ENCODE peak calls at places on chromosomes 2 and 18, in six cellular contexts. H is endodermal cell; E is coronary artery; Y is CD8-positive, alpha-beta memory T cell; R is body of pancreas; M is CD4-positive, alpha-beta memory T cell. B is an unnamed sample.

GRCh38 chr18:48721308-48721707 is 182.5 kb downstream of the CTIF start:
- DNase-seq in H (no peak), E (no peak), Y (no peak), R (no peak), M (no peak), B (no peak)

GRCh38 chr2:199443589-199444130 is 14.1 kb downstream of the SATB2 start:
- DNase-seq in H (no peak), E (no peak), Y (no peak), R (no peak), M (no peak), B (no peak)

GRCh38 chr2:138395565-138396306 is 105.8 kb upstream of the SPOPL start:
- DNase-seq in H (no peak), E (no peak), Y (no peak), R (no peak), M (no peak), B (no peak)

GRCh38 chr2:79985571-79985970 is 319.0 kb downstream of the LRRTM1 start:
- DNase-seq in H (no peak), E (no peak), Y (no peak), R (no peak), M (no peak), B (no peak)

GRCh38 chr2:150669492-150669891 is 182.0 kb upstream of the RND3 start:
- DNase-seq in H (no peak), E (no peak), Y (no peak), R (no peak), M (no peak), B (no peak)

GRCh38 chr2:6580982-6581381 is 284.7 kb downstream of the CMPK2 start:
- DNase-seq in H (no peak), E (no peak), Y (no peak), R (no peak), M (no peak), B (no peak)

GRCh38 chr2:208300847-208301618 is 35.0 kb downstream of the PIKFYVE start:
- DNase-seq in H (no peak), E (no peak), Y (no peak), R (no peak), M (no peak), B (no peak)

GRCh38 chr2:60480089-60480773 is 73.2 kb downstream of the BCL11A start:
- DNase-seq in H (peak), E (no peak), Y (no peak), R (peak), M (no peak), B (no peak)

GRCh38 chr18:55327454-55327853 is 260.5 kb downstream of the TCF4 start:
- DNase-seq in H (no peak), E (no peak), Y (no peak), R (no peak), M (no peak), B (no peak)

DNA sequence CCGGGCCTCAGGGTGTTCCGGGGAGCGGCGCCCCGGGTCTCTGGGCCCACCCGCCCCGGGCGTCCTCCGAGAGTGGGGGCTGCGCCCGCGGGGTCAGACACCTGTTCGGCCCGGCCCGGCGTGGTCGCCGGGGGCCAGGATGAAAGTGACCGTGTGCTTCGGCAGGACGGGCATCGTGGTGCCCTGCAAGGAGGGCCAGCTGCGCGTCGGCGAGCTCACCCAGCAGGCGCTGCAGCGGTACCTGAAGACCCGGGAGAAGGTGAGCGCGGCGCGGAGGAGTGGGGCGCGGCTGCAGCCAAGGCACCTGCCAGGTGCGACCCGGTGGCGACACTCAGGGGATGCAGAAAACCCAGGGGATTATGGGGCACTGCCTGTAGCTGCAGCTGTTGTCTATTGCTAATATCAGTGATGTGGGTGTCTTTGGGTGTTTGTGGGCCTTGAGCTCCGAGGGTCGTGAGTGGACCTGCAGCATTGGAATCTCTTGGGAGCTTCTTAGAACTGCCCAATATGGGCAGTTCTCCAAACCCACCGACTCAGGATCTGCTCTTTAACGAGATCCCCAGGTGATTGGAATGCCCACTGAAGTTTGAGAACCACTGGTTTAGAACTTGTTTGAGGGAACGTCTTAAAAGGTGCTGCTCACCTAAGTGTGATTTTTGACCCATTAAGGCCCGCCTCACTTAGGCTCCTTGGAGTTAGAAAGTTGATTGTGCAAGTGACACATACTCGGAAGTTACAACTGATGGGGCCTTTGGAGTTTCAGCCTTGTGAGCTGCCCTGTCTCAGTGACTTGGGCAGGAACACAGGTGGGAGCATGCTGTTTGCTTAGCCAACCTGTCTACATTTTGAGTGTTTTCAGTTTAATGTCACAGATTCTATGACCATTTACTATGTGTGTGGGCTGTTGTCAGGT is 842 bp downstream of the PARD3B start:
- DNase-seq in H (peak), E (no peak), Y (no peak), R (peak), M (no peak), B (no peak)
- H3K27ac ChIP-seq in H (no peak), E (peak), Y (no peak), R (peak), M (no peak), B (peak)

DNA sequence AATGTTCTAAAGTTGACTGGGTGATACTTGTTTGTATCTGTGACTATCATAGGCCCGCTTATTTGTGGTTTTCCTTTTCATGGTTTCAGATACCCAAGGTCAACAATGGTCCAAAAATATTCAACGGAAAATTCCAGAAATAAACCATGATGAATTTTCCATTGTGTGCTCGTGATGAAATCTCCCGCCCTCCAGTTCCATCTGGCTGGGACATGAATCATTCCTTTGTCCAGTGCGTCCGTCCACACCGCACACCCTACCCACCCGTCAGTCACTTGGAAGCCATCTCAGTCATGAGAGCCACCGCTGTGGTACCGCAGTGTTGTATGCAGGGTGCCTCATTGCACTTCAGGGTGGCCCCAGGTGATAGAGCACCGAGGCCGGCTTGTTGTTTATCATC is 268.2 kb upstream of the PXDN start:
- DNase-seq in H (peak), E (no peak), Y (no peak), R (no peak), M (no peak), B (no peak)
- H3K27ac ChIP-seq in H (no peak), E (peak), Y (no peak), R (no peak), M (no peak), B (no peak)

DNA sequence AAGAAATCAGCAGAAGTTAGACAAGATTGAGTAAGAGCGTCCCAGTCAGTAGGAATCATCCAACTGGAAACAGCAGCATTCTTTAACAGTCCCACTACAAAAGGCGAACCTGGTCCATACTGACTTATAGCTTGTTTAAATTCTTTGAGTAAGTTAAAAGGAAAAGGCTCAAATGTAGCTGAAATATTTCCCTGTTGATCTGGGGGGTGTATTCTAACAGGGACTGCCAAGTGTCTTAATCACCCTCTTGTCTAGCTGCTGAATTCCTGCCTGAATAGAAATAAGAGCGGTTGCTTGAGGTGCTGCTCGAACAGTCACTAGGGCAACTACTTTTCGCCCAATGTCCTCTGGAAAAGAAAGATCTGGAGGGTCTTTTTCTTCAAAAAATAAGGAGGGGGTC is 56.4 kb upstream of the FMNL2 start:
- DNase-seq in H (no peak), E (no peak), Y (no peak), R (no peak), M (no peak), B (no peak)
- H3K27ac ChIP-seq in H (no peak), E (no peak), Y (no peak), R (no peak), M (no peak), B (no peak)

GRCh38 chr2:26648516-26648915 is 7.3 kb upstream of the CIB4 start:
- DNase-seq in H (peak), E (peak), Y (no peak), R (no peak), M (no peak), B (no peak)

GRCh38 chr2:26649322-26649721 is 8.2 kb upstream of the CIB4 start:
- DNase-seq in H (peak), E (peak), Y (no peak), R (no peak), M (no peak), B (no peak)

GRCh38 chr2:26650713-26651457 is 9.7 kb upstream of the CIB4 start:
- DNase-seq in H (peak), E (peak), Y (no peak), R (no peak), M (no peak), B (peak)

GRCh38 chr2:26651458-26652155 is 10.4 kb upstream of the CIB4 start:
- DNase-seq in H (peak), E (no peak), Y (no peak), R (peak), M (no peak), B (no peak)

DNA sequence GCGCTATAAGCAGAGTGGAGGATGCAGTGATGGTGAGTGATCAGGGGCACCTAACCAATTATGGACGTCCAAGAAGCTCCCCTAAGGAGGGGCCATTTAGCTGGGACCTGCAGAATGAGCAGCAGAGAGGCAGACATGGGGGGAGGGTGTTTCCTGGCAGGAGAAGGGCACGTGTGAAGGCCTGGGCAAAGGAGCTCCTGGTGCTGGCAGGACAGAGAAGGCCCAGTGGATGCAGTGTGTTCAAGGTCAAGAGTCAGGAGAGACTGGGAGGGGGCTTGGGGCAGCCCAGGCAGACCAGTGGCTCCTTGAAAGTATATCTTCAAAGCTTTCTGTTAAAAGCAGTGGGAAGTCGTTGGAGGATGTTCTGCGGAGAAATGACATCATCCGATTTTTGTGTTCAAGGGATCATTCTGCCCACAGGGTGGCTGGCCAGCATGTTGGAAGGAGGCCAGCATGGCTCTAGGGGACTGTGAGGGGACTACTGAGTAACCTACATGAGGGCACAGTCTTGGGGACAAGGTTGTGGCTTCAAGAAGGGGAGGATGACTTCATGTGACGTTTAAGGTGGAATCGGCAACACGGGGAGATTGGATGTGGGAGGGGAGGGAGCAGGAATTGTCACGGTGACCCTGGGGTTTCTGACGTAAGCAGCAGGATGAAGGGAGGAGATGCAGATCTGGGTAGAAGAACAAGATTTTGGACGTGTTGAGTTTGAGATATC is 9.0 kb upstream of the CIB4 start:
- DNase-seq in H (peak), E (no peak), Y (no peak), R (no peak), M (no peak), B (peak)
- H3K27ac ChIP-seq in H (no peak), E (no peak), Y (no peak), R (no peak), M (no peak), B (no peak)

GRCh38 chr2:108787209-108787558 is 613 bp downstream of the CCDC138 start:
- DNase-seq in H (no peak), E (no peak), Y (no peak), R (no peak), M (no peak), B (no peak)
- H3K27ac ChIP-seq in H (peak), E (no peak), Y (peak), R (peak), M (peak), B (peak)

DNA sequence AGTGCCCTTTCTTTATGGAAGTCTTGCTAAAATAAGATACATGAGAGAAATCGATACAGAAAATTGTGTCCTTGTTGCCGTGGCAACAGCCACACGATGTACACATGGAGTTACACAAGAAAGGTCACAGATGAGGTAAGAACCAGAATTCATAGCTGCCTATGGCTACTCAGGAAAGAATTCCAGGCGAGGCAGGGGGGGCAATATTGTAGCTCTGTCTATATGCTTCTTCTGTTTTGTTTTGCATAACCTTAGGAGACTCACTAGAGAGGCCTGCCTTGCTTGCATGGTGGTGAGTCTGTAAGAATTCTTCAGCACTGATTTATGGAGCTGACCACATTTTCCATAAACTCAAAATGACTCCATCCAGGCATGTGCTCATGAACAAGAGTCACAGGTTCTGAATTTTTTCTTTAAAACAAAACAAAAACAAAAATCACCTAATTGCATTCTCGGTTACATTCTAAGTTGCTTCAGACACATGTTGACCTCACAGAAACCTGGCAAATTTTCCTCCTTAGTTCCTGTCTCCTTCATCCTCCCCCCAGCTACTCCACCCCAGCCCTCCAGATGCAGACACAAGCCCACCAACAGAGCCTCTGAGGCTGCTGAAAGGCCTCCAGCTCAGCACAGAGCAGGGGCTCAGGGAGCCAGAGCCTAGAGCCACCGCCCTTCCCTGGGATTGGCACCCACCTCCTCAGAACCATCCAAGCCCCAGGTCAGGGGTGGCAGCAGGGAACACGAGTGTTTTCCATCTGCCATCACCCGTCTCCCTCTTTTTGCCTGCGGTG is 183.5 kb downstream of the ANTXR1 start:
- DNase-seq in H (no peak), E (no peak), Y (no peak), R (peak), M (no peak), B (no peak)
- H3K27ac ChIP-seq in H (no peak), E (peak), Y (no peak), R (no peak), M (no peak), B (peak)

GRCh38 chr2:240869956-240870875 is 1.6 kb downstream of the AGXT start:
- DNase-seq in H (no peak), E (no peak), Y (no peak), R (no peak), M (peak), B (no peak)

GRCh38 chr2:240868286-240869108 is at the start of gene AGXT:
- DNase-seq in H (peak), E (peak), Y (no peak), R (no peak), M (no peak), B (no peak)

GRCh38 chr2:240872317-240873097 is 3.9 kb downstream of the AGXT start:
- DNase-seq in H (no peak), E (no peak), Y (no peak), R (no peak), M (peak), B (no peak)

GRCh38 chr2:240871071-240871958 is 2.7 kb downstream of the AGXT start:
- DNase-seq in H (no peak), E (no peak), Y (no peak), R (no peak), M (peak), B (peak)

DNA sequence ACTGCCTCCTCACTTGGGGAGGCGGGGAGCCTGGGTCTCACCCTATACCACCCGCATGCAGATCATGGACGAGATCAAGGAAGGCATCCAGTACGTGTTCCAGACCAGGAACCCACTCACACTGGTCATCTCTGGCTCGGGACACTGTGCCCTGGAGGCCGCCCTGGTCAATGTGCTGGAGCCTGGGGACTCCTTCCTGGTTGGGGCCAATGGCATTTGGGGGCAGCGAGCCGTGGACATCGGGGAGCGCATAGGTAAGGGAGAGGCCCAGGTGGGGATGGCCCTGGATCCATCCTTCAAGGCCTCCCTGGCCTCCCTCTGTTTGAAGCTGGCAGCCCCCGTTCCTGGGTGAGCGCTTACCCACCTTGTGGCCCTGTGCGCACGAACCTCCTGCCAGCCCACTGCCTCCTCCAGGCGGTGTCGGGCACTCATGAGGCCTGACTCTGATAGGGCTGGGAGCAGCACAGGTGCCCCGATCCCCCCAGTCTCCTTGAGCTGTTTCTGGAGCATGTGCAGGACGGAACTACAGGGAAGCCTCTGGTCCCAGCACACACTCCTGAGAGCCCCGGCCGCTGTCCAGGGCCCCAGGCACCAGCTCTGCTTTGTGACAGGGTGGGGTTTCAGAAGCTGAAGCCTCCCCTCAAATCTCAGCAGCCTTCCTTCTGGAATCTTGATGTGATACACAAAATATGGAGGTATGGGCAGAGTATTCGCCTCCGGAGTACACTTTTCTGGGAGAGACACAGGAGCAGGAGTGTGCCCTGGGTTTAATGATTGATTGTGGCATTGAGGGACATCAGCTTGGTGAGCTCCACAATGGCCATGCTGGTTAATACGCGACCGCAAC is 708 bp downstream of the AGXT start:
- DNase-seq in H (no peak), E (peak), Y (no peak), R (no peak), M (no peak), B (no peak)
- H3K27ac ChIP-seq in H (no peak), E (no peak), Y (no peak), R (no peak), M (no peak), B (no peak)

DNA sequence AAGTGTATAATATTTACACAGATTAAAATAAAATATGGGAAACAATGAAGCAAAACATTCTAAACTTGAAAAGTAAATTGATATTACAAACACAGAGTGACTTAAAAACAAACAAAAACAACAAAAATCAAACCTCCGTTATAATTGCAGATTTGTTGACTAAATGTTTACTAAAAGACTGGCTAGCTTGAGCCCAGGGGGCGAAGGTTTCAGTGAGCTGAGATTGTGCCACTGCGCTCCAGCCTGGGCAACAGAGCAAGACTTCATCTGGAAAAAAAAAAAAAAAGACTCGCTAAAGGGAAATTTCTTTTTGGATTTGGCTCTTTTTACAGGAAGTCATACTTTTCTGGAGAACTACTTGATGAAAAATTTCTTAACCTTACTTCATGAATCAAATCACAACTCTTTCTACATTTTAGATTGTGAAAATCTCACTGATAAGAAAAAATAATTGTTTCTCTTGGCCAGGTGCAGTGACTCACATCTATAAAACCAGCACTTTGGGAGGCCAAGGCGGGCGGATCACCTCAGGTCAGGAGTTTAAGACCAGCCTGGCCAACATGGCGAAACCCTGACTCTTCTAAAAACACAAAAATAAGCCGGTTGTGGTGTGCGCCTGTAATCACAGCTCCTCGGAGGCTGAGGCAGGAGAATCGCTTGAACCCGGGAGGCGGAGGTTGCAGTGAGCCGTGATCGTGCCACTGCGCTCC is 9.7 kb downstream of the TFPI start:
- DNase-seq in H (no peak), E (no peak), Y (no peak), R (no peak), M (no peak), B (no peak)
- H3K27ac ChIP-seq in H (no peak), E (peak), Y (no peak), R (peak), M (no peak), B (no peak)

B was measured in breast epithelium.